ENCODE peak calls at places on chromosomes 3 and 15, in six cellular contexts. F, E, C, D, L and N are unnamed samples.

GRCh38 chr15:78866824-78867223 is 5.9 kb upstream of the MORF4L1 start:
- DNase-seq in D (no peak), C (no peak), L (no peak), F (no peak), E (no peak), N (no peak)

GRCh38 chr15:32106401-32107381 is 76.4 kb downstream of the CHRNA7 start:
- DNase-seq in F (no peak), D (no peak), E (no peak), C (no peak), L (no peak), N (no peak)

GRCh38 chr3:167109746-167110145 is 270.4 kb downstream of the ZBBX start:
- DNase-seq in L (no peak), D (no peak), F (no peak), E (no peak), C (no peak), N (no peak)

GRCh38 chr15:39509941-39510845 is 70.7 kb upstream of the THBS1 start:
- DNase-seq in E (no peak), F (no peak), C (peak; percentile 29), D (no peak), L (no peak), N (no peak)

GRCh38 chr3:140343211-140343610 is 334.7 kb upstream of the TRIM42 start:
- DNase-seq in C (no peak), L (no peak), E (no peak), D (no peak), F (no peak), N (no peak)

GRCh38 chr3:37592328-37592727 is 269.4 kb upstream of the CTDSPL start:
- DNase-seq in C (no peak), F (no peak), L (no peak), E (no peak), D (no peak), N (no peak)

GRCh38 chr15:38894260-38894948 is 329.8 kb upstream of the RASGRP1 start:
- DNase-seq in L (no peak), D (no peak), F (no peak), E (no peak), C (no peak), N (peak; percentile 31)

GRCh38 chr3:13500133-13500885 is 20.2 kb downstream of the HDAC11 start:
- DNase-seq in L (peak; percentile 48), F (no peak), C (no peak), E (no peak), D (no peak), N (no peak)

GRCh38 chr3:157824281-157824680 is 281.9 kb downstream of the SHOX2 start:
- DNase-seq in F (no peak), C (no peak), D (no peak), L (no peak), E (no peak), N (no peak)

GRCh38 chr15:90217671-90218394 is 15.9 kb downstream of the CIB1 start:
- DNase-seq in C (no peak), E (no peak), L (peak; percentile 12), D (no peak), F (no peak), N (no peak)

GRCh38 chr3:179811321-179812095 is 158.7 kb downstream of the USP13 start:
- DNase-seq in F (no peak), D (no peak), C (no peak), L (no peak), E (peak; percentile 62), N (no peak)

GRCh38 chr3:175940881-175941280 is 1081.7 kb downstream of the NAALADL2 start:
- DNase-seq in C (no peak), L (peak; percentile 40), F (no peak), D (no peak), E (no peak), N (no peak)

GRCh38 chr15:33722005-33722672 is 246.2 kb upstream of the CHRM5 start:
- DNase-seq in F (no peak), L (no peak), C (no peak), E (no peak), D (no peak), N (no peak)